ENCODE peak calls at places on chromosome 4, in six cellular contexts. H is mammary epithelial cell; X is Kasumi-1; G is heart right ventricle; M is stimulated activated CD4-positive, alpha-beta T cell treated with anti-CD3 and anti-CD28 coated beads, Interleukin-12 subunit alpha, Interleukin-12 subunit beta, amount 100 ng/mL, for 48 hours; A is ELR. U is an unnamed sample.

GRCh38 chr4:53019485-53020382 is 157.6 kb downstream of the RASL11B start:
- DNase-seq in H (peak), X (no peak), G (no peak), M (no peak), A (peak), U (no peak)

GRCh38 chr4:17785858-17786257 is 4.4 kb upstream of the FAM184B start:
- DNase-seq in H (no peak), X (no peak), G (no peak), M (no peak), A (no peak), U (no peak)

GRCh38 chr4:167020410-167020809 is 213.9 kb downstream of the SPOCK3 start:
- DNase-seq in H (no peak), X (peak), G (no peak), M (no peak), A (peak), U (no peak)

GRCh38 chr4:146930673-146931072 is 15.0 kb downstream of the TTC29 start:
- DNase-seq in H (no peak), X (peak), G (no peak), M (no peak), A (no peak), U (no peak)

GRCh38 chr4:52957220-52957686 is 95.1 kb downstream of the RASL11B start:
- DNase-seq in H (no peak), X (no peak), G (no peak), M (no peak), A (no peak), U (no peak)

GRCh38 chr4:184090571-184090970 is 127.1 kb downstream of the ENPP6 start:
- DNase-seq in H (no peak), X (no peak), G (no peak), M (no peak), A (no peak), U (no peak)

GRCh38 chr4:1628892-1629703 is 55.0 kb downstream of the FAM53A start:
- DNase-seq in H (peak), X (peak), G (peak), M (peak), A (peak), U (peak)

GRCh38 chr4:3716876-3717235 is 49.3 kb upstream of the ADRA2C start:
- DNase-seq in H (no peak), X (no peak), G (no peak), M (no peak), A (no peak), U (no peak)

GRCh38 chr4:56255820-56256219 is 131.5 kb downstream of the AASDH start:
- DNase-seq in H (no peak), X (no peak), G (no peak), M (no peak), A (no peak), U (no peak)

GRCh38 chr4:242121-242848 is 63.0 kb downstream of the ZNF732 start:
- DNase-seq in H (peak), X (peak), G (peak), M (peak), A (peak), U (peak)

GRCh38 chr4:178577933-178578332 is 1135.7 kb upstream of the AGA start:
- DNase-seq in H (no peak), X (peak), G (no peak), M (no peak), A (peak), U (peak)

GRCh38 chr4:177519481-177520270 is 77.4 kb upstream of the AGA start:
- DNase-seq in H (no peak), X (no peak), G (no peak), M (no peak), A (no peak), U (no peak)

GRCh38 chr4:151865327-151865726 is 104.5 kb upstream of the GATB start:
- DNase-seq in H (no peak), X (peak), G (peak), M (no peak), A (no peak), U (peak)

GRCh38 chr4:151184523-151185458 is 85.4 kb downstream of the RPS3A start:
- DNase-seq in H (peak), X (no peak), G (no peak), M (no peak), A (peak), U (no peak)

GRCh38 chr4:101954975-101955678 is 164.6 kb downstream of the BANK1 start:
- DNase-seq in H (no peak), X (no peak), G (no peak), M (no peak), A (no peak), U (peak)

GRCh38 chr4:166318810-166319525 is 445.9 kb downstream of the TLL1 start:
- DNase-seq in H (peak), X (no peak), G (no peak), M (no peak), A (peak), U (no peak)

GRCh38 chr4:166622425-166622977 is 611.8 kb downstream of the SPOCK3 start:
- DNase-seq in H (no peak), X (no peak), G (no peak), M (no peak), A (peak), U (no peak)

GRCh38 chr4:140158234-140159030 is 4.4 kb upstream of the MAML3 start:
- DNase-seq in H (no peak), X (peak), G (no peak), M (no peak), A (no peak), U (peak)

GRCh38 chr4:152729466-152729865 is 49.7 kb upstream of the TMEM154 start:
- DNase-seq in H (peak), X (no peak), G (no peak), M (no peak), A (peak), U (no peak)

GRCh38 chr4:185143596-185143969 is 517 bp downstream of the SLC25A4 start:
- DNase-seq in H (peak), X (peak), G (peak), M (no peak), A (peak), U (peak)

GRCh38 chr4:17664755-17665154 is 50.3 kb downstream of the MED28 start:
- DNase-seq in H (no peak), X (peak), G (no peak), M (no peak), A (no peak), U (no peak)

GRCh38 chr4:128600996-128601857 is 208.3 kb upstream of the JADE1 start:
- DNase-seq in H (peak), X (no peak), G (peak), M (no peak), A (peak), U (peak)

GRCh38 chr4:117898496-117898895 is 135.8 kb upstream of the NDST3 start:
- DNase-seq in H (no peak), X (no peak), G (no peak), M (no peak), A (peak), U (no peak)

GRCh38 chr4:168634276-168634802 is 137.5 kb downstream of the PALLD start:
- DNase-seq in H (peak), X (no peak), G (no peak), M (no peak), A (peak), U (no peak)

GRCh38 chr4:133483600-133484246 is 334.6 kb downstream of the PCDH10 start:
- DNase-seq in H (peak), X (peak), G (no peak), M (no peak), A (peak), U (peak)

GRCh38 chr4:152531479-152531878 is 4.4 kb downstream of the FBXW7 start:
- DNase-seq in H (no peak), X (no peak), G (no peak), M (no peak), A (no peak), U (no peak)

GRCh38 chr4:153556441-153556815 is 90.3 kb downstream of the TMEM131L start:
- DNase-seq in H (no peak), X (no peak), G (no peak), M (no peak), A (no peak), U (no peak)

GRCh38 chr4:184370711-184371389 is 103.5 kb downstream of the IRF2 start:
- DNase-seq in H (no peak), X (peak), G (no peak), M (no peak), A (no peak), U (no peak)

GRCh38 chr4:140367738-140368137 is 5.7 kb upstream of the SCOC start:
- DNase-seq in H (peak), X (no peak), G (no peak), M (no peak), A (peak), U (no peak)